ENCODE peak calls at places on chromosomes 12 and 14, in seven cellular contexts. M is effector memory CD4-positive, alpha-beta T cell; K is stimulated activated naive CD8-positive, alpha-beta T cell treated with anti-CD3 and anti-CD28 coated beads, Interleukin-15, amount 100 ng/mL, for 72 hours; G is Calu3; J is activated T-helper 1 cell treated with Interleukin-2 at 50 U/mL for 16 hours; B is NCI-H82; W is HS-27A. O is an unnamed sample.
A peak's percentile ranks its signal among the peaks of the same experiment; 100 is the strongest.

GRCh38 chr12:123896786-123897185 is 75.8 kb downstream of the CCDC92 start:
- DNase-seq in M (no peak), K (no peak), G (no peak), J (no peak), B (no peak), W (no peak), O (no peak)

GRCh38 chr14:99511421-99512109 is 30.4 kb downstream of the CCNK start:
- DNase-seq in M (no peak), K (no peak), G (no peak), J (no peak), B (no peak), W (no peak), O (no peak)

GRCh38 chr14:64265222-64265621 is 28.9 kb downstream of the ESR2 start:
- DNase-seq in M (no peak), K (no peak), G (no peak), J (no peak), B (no peak), W (no peak), O (no peak)

GRCh38 chr12:122078141-122079037 is at the start of gene MLXIP:
- DNase-seq in M (peak; percentile 78), K (peak; percentile 90), G (peak; percentile 97), J (peak; percentile 81), B (peak; percentile 96), W (peak; percentile 77), O (peak; percentile 93)

GRCh38 chr12:100706029-100706428 is 88.5 kb upstream of the ANO4 start:
- DNase-seq in M (no peak), K (no peak), G (peak; percentile 31), J (no peak), B (no peak), W (no peak), O (no peak)

GRCh38 chr12:67854351-67854750 is 134.9 kb upstream of the IFNG-AS1 start:
- DNase-seq in M (no peak), K (no peak), G (no peak), J (no peak), B (no peak), W (no peak), O (no peak)

GRCh38 chr14:85536835-85537195 is 6.9 kb downstream of the FLRT2 start:
- DNase-seq in M (no peak), K (no peak), G (no peak), J (no peak), B (no peak), W (no peak), O (no peak)

GRCh38 chr12:7103837-7104236 is 5.2 kb downstream of the C1RL start:
- DNase-seq in M (no peak), K (no peak), G (no peak), J (no peak), B (no peak), W (no peak), O (no peak)

GRCh38 chr14:65434216-65434850 is 21.8 kb downstream of the FUT8 start:
- DNase-seq in M (no peak), K (no peak), G (no peak), J (no peak), B (peak; percentile 46), W (no peak), O (no peak)

GRCh38 chr14:81161749-81162148 is 59.0 kb downstream of the GTF2A1 start:
- DNase-seq in M (no peak), K (no peak), G (no peak), J (no peak), B (no peak), W (no peak), O (no peak)

GRCh38 chr14:67547224-67547780 is 14.2 kb downstream of the PLEKHH1 start:
- DNase-seq in M (no peak), K (no peak), G (no peak), J (no peak), B (peak; percentile 72), W (no peak), O (no peak)

GRCh38 chr12:76552343-76552938 is 7.1 kb downstream of the OSBPL8 start:
- DNase-seq in M (no peak), K (no peak), G (no peak), J (no peak), B (no peak), W (no peak), O (no peak)

GRCh38 chr12:52316701-52317100 is 4.5 kb downstream of the KRT83 start:
- DNase-seq in M (no peak), K (no peak), G (no peak), J (no peak), B (no peak), W (no peak), O (no peak)

GRCh38 chr12:89101440-89101839 is 250.9 kb downstream of the DUSP6 start:
- DNase-seq in M (no peak), K (no peak), G (no peak), J (no peak), B (no peak), W (no peak), O (no peak)

GRCh38 chr14:105485720-105486332 is 860 bp upstream of the CRIP1 start:
- DNase-seq in M (peak; percentile 56), K (peak; percentile 60), G (peak; percentile 84), J (no peak), B (peak; percentile 76), W (no peak), O (no peak)

GRCh38 chr14:24662753-24663152 is 28.8 kb upstream of the GZMB start:
- DNase-seq in M (no peak), K (no peak), G (no peak), J (no peak), B (no peak), W (no peak), O (no peak)

GRCh38 chr12:39236994-39237393 is 205.9 kb downstream of the KIF21A start:
- DNase-seq in M (no peak), K (no peak), G (no peak), J (no peak), B (no peak), W (peak; percentile 8), O (no peak)

GRCh38 chr12:45263587-45263986 is 47.7 kb downstream of the ANO6 start:
- DNase-seq in M (no peak), K (no peak), G (no peak), J (no peak), B (no peak), W (no peak), O (no peak)

GRCh38 chr12:60100150-60100549 is 504.3 kb downstream of the SLC16A7 start:
- DNase-seq in M (no peak), K (no peak), G (no peak), J (no peak), B (no peak), W (no peak), O (no peak)

GRCh38 chr14:99191663-99192621 is 80.1 kb downstream of the BCL11B start:
- DNase-seq in M (peak; percentile 59), K (no peak), G (peak; percentile 31), J (peak; percentile 30), B (no peak), W (no peak), O (no peak)

GRCh38 chr12:125061229-125061628 is 4.0 kb upstream of the AACS start:
- DNase-seq in M (no peak), K (no peak), G (no peak), J (no peak), B (no peak), W (no peak), O (no peak)

GRCh38 chr14:103894034-103894722 is 34.1 kb upstream of the TDRD9 start:
- DNase-seq in M (no peak), K (no peak), G (no peak), J (no peak), B (no peak), W (no peak), O (no peak)

GRCh38 chr14:89417111-89417468 is at the start of gene FOXN3:
- DNase-seq in M (peak; percentile 81), K (peak; percentile 83), G (peak; percentile 85), J (peak; percentile 80), B (peak; percentile 89), W (peak; percentile 64), O (peak; percentile 76)

GRCh38 chr14:104469591-104469990 is 110.0 kb upstream of the C14orf180 start:
- DNase-seq in M (no peak), K (no peak), G (no peak), J (no peak), B (no peak), W (no peak), O (no peak)

O was measured in natural killer cell.